ENCODE peak calls at places on chromosomes 1 and 21, in eight cellular contexts. One of them, this sample, is unnamed. For H3K27me3, the result is how much of the 10 kb centered on the place peaks cover.

GRCh38 chr1:175287377-175287776 is 94.8 kb upstream of the KIAA0040 start:
- DNase-seq in effector memory CD4-positive, alpha-beta T cell: no peak
- DNase-seq in HL-60: no peak
- DNase-seq in BE2C: no peak
- DNase-seq in left ventricle myocardium inferior: no peak
- DNase-seq in uterus: no peak
- DNase-seq in sigmoid colon: no peak
- DNase-seq in fibroblast of lung: no peak
- DNase-seq in this sample: no peak

GRCh38 chr1:57421366-57421765 is 2.5 kb downstream of the DAB1 start:
- DNase-seq in effector memory CD4-positive, alpha-beta T cell: no peak
- DNase-seq in HL-60: no peak
- DNase-seq in BE2C: no peak
- DNase-seq in left ventricle myocardium inferior: no peak
- DNase-seq in uterus: no peak
- DNase-seq in sigmoid colon: no peak
- DNase-seq in fibroblast of lung: peak
- DNase-seq in this sample: no peak

GRCh38 chr1:235327559-235328270 is at the start of gene ARID4B:
- DNase-seq in effector memory CD4-positive, alpha-beta T cell: no peak
- DNase-seq in HL-60: no peak
- DNase-seq in BE2C: no peak
- DNase-seq in left ventricle myocardium inferior: peak
- DNase-seq in uterus: peak
- DNase-seq in sigmoid colon: no peak
- DNase-seq in fibroblast of lung: no peak
- DNase-seq in this sample: no peak

GRCh38 chr1:33256335-33256700 is at the start of gene ZNF362:
- DNase-seq in effector memory CD4-positive, alpha-beta T cell: peak
- DNase-seq in HL-60: peak
- DNase-seq in BE2C: peak
- DNase-seq in left ventricle myocardium inferior: peak
- DNase-seq in uterus: peak
- DNase-seq in sigmoid colon: no peak
- DNase-seq in fibroblast of lung: peak
- DNase-seq in this sample: peak

GRCh38 chr1:63867429-63868176 is 93.8 kb downstream of the ROR1 start:
- DNase-seq in effector memory CD4-positive, alpha-beta T cell: no peak
- DNase-seq in HL-60: no peak
- DNase-seq in BE2C: no peak
- DNase-seq in left ventricle myocardium inferior: no peak
- DNase-seq in uterus: peak
- DNase-seq in sigmoid colon: peak
- DNase-seq in fibroblast of lung: no peak
- DNase-seq in this sample: no peak

GRCh38 chr1:42173155-42173933 is 8.8 kb upstream of the GUCA2A start:
- DNase-seq in effector memory CD4-positive, alpha-beta T cell: peak
- DNase-seq in HL-60: peak
- DNase-seq in BE2C: peak
- DNase-seq in left ventricle myocardium inferior: peak
- DNase-seq in uterus: peak
- DNase-seq in sigmoid colon: peak
- DNase-seq in fibroblast of lung: peak
- DNase-seq in this sample: peak

GRCh38 chr1:85849660-85850059 is 141.4 kb upstream of the ZNHIT6 start:
- DNase-seq in effector memory CD4-positive, alpha-beta T cell: no peak
- DNase-seq in HL-60: no peak
- DNase-seq in BE2C: no peak
- DNase-seq in left ventricle myocardium inferior: no peak
- DNase-seq in uterus: no peak
- DNase-seq in sigmoid colon: no peak
- DNase-seq in fibroblast of lung: no peak
- DNase-seq in this sample: no peak

GRCh38 chr1:91829293-91830153 is 56.4 kb downstream of the TGFBR3 start:
- DNase-seq in effector memory CD4-positive, alpha-beta T cell: no peak
- DNase-seq in HL-60: no peak
- DNase-seq in BE2C: no peak
- DNase-seq in left ventricle myocardium inferior: no peak
- DNase-seq in uterus: no peak
- DNase-seq in sigmoid colon: no peak
- DNase-seq in fibroblast of lung: no peak
- DNase-seq in this sample: no peak

GRCh38 chr1:15417365-15417934 is 7.8 kb downstream of the EFHD2 start:
- DNase-seq in effector memory CD4-positive, alpha-beta T cell: peak
- DNase-seq in HL-60: peak
- DNase-seq in BE2C: no peak
- DNase-seq in left ventricle myocardium inferior: no peak
- DNase-seq in uterus: no peak
- DNase-seq in sigmoid colon: no peak
- DNase-seq in fibroblast of lung: peak
- DNase-seq in this sample: peak

GRCh38 chr1:10788592-10789006 is 7.8 kb downstream of the CASZ1 start:
- DNase-seq in effector memory CD4-positive, alpha-beta T cell: no peak
- DNase-seq in HL-60: no peak
- DNase-seq in BE2C: peak
- DNase-seq in left ventricle myocardium inferior: peak
- DNase-seq in uterus: no peak
- DNase-seq in sigmoid colon: peak
- DNase-seq in fibroblast of lung: no peak
- DNase-seq in this sample: peak

GRCh38 chr1:97538113-97538512 is 382.7 kb downstream of the DPYD start:
- DNase-seq in effector memory CD4-positive, alpha-beta T cell: no peak
- DNase-seq in HL-60: no peak
- DNase-seq in BE2C: no peak
- DNase-seq in left ventricle myocardium inferior: no peak
- DNase-seq in uterus: no peak
- DNase-seq in sigmoid colon: no peak
- DNase-seq in fibroblast of lung: no peak
- DNase-seq in this sample: no peak

GRCh38 chr1:67970088-67970487 is 80.3 kb downstream of the DIRAS3 start:
- DNase-seq in effector memory CD4-positive, alpha-beta T cell: no peak
- DNase-seq in HL-60: no peak
- DNase-seq in BE2C: no peak
- DNase-seq in left ventricle myocardium inferior: no peak
- DNase-seq in uterus: no peak
- DNase-seq in sigmoid colon: no peak
- DNase-seq in fibroblast of lung: peak
- DNase-seq in this sample: no peak

GRCh38 chr1:36137776-36138175 is 11.5 kb downstream of the TRAPPC3 start:
- DNase-seq in effector memory CD4-positive, alpha-beta T cell: no peak
- DNase-seq in HL-60: no peak
- DNase-seq in BE2C: no peak
- DNase-seq in left ventricle myocardium inferior: no peak
- DNase-seq in uterus: no peak
- DNase-seq in sigmoid colon: no peak
- DNase-seq in fibroblast of lung: no peak
- DNase-seq in this sample: no peak

GRCh38 chr1:212077028-212077427 is 41.5 kb downstream of the DTL start:
- DNase-seq in effector memory CD4-positive, alpha-beta T cell: no peak
- DNase-seq in HL-60: no peak
- DNase-seq in BE2C: no peak
- DNase-seq in left ventricle myocardium inferior: no peak
- DNase-seq in uterus: no peak
- DNase-seq in sigmoid colon: no peak
- DNase-seq in fibroblast of lung: no peak
- DNase-seq in this sample: no peak

GRCh38 chr21:45004059-45004422 is 64.2 kb downstream of the SLX9 start:
- DNase-seq in effector memory CD4-positive, alpha-beta T cell: no peak
- DNase-seq in HL-60: no peak
- DNase-seq in BE2C: no peak
- DNase-seq in left ventricle myocardium inferior: no peak
- DNase-seq in uterus: peak
- DNase-seq in sigmoid colon: no peak
- DNase-seq in fibroblast of lung: no peak
- DNase-seq in this sample: no peak

DNA sequence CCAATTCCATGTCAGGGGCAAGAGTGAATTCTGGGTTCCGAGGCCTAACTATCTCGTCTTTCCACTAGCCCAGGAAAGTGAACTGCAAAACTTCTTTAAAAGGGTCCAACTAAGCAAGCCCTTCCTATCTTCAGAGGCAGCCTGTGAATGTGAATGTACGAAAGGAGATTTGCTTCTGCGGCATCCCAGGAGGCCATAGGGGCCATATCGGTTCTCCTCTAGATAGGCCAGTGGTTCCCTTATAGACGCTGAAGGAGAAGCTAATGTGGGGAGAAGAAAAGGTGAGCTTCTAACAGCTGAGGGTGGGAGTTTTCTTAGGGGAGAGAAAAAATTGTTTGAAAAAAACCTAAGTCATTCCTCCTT is 128.0 kb upstream of the C1orf174 start:
- DNase-seq in effector memory CD4-positive, alpha-beta T cell: no peak
- DNase-seq in HL-60: no peak
- DNase-seq in BE2C: no peak
- DNase-seq in left ventricle myocardium inferior: no peak
- DNase-seq in uterus: no peak
- DNase-seq in sigmoid colon: no peak
- DNase-seq in fibroblast of lung: no peak
- DNase-seq in this sample: no peak
- H3K27me3 ChIP-seq in effector memory CD4-positive, alpha-beta T cell: under half
- H3K27me3 ChIP-seq in HL-60: under half
- H3K27me3 ChIP-seq in BE2C: under half
- H3K27me3 ChIP-seq in left ventricle myocardium inferior: half or more
- H3K27me3 ChIP-seq in uterus: under half
- H3K27me3 ChIP-seq in sigmoid colon: under half
- H3K27me3 ChIP-seq in fibroblast of lung: under half
- H3K27me3 ChIP-seq in this sample: under half

GRCh38 chr1:209403921-209404320 is 179.6 kb upstream of the CAMK1G start:
- DNase-seq in effector memory CD4-positive, alpha-beta T cell: no peak
- DNase-seq in HL-60: no peak
- DNase-seq in BE2C: no peak
- DNase-seq in left ventricle myocardium inferior: no peak
- DNase-seq in uterus: no peak
- DNase-seq in sigmoid colon: no peak
- DNase-seq in fibroblast of lung: no peak
- DNase-seq in this sample: no peak
- H3K27me3 ChIP-seq in effector memory CD4-positive, alpha-beta T cell: under half
- H3K27me3 ChIP-seq in HL-60: under half
- H3K27me3 ChIP-seq in BE2C: under half
- H3K27me3 ChIP-seq in left ventricle myocardium inferior: half or more
- H3K27me3 ChIP-seq in uterus: under half
- H3K27me3 ChIP-seq in sigmoid colon: under half
- H3K27me3 ChIP-seq in fibroblast of lung: under half
- H3K27me3 ChIP-seq in this sample: under half

GRCh38 chr1:18644469-18645171 is 14.0 kb downstream of the PAX7 start:
- DNase-seq in effector memory CD4-positive, alpha-beta T cell: no peak
- DNase-seq in HL-60: no peak
- DNase-seq in BE2C: no peak
- DNase-seq in left ventricle myocardium inferior: no peak
- DNase-seq in uterus: no peak
- DNase-seq in sigmoid colon: no peak
- DNase-seq in fibroblast of lung: no peak
- DNase-seq in this sample: no peak

GRCh38 chr1:18645172-18646090 is 14.8 kb downstream of the PAX7 start:
- DNase-seq in effector memory CD4-positive, alpha-beta T cell: no peak
- DNase-seq in HL-60: no peak
- DNase-seq in BE2C: no peak
- DNase-seq in left ventricle myocardium inferior: no peak
- DNase-seq in uterus: no peak
- DNase-seq in sigmoid colon: no peak
- DNase-seq in fibroblast of lung: no peak
- DNase-seq in this sample: no peak

GRCh38 chr1:18643154-18644012 is 12.7 kb downstream of the PAX7 start:
- DNase-seq in effector memory CD4-positive, alpha-beta T cell: no peak
- DNase-seq in HL-60: no peak
- DNase-seq in BE2C: no peak
- DNase-seq in left ventricle myocardium inferior: no peak
- DNase-seq in uterus: no peak
- DNase-seq in sigmoid colon: no peak
- DNase-seq in fibroblast of lung: no peak
- DNase-seq in this sample: no peak

GRCh38 chr1:18642278-18643095 is 11.8 kb downstream of the PAX7 start:
- DNase-seq in effector memory CD4-positive, alpha-beta T cell: no peak
- DNase-seq in HL-60: no peak
- DNase-seq in BE2C: no peak
- DNase-seq in left ventricle myocardium inferior: no peak
- DNase-seq in uterus: no peak
- DNase-seq in sigmoid colon: no peak
- DNase-seq in fibroblast of lung: no peak
- DNase-seq in this sample: no peak

DNA sequence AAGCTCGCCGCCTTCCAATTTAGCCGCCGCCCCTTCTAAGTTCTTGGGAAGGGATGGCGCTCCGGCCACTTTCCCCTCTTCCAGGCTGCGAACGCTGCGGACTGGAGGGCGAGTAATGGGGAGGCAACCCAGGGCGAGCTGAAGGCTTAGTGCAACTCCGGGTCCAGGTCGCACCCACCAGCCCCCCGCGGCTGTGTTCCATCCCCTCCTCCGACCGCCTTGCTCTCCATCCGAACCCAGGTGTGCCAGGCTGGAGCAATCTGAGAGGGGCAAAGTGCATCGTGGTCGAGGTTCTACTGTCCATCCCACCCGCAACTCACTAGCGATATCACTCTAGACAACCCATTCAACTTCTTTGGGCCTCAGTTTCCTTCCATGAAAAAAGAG is 13.4 kb downstream of the PAX7 start:
- DNase-seq in effector memory CD4-positive, alpha-beta T cell: no peak
- DNase-seq in HL-60: no peak
- DNase-seq in BE2C: no peak
- DNase-seq in left ventricle myocardium inferior: no peak
- DNase-seq in uterus: no peak
- DNase-seq in sigmoid colon: no peak
- DNase-seq in fibroblast of lung: no peak
- DNase-seq in this sample: no peak
- H3K27me3 ChIP-seq in effector memory CD4-positive, alpha-beta T cell: half or more
- H3K27me3 ChIP-seq in HL-60: half or more
- H3K27me3 ChIP-seq in BE2C: half or more
- H3K27me3 ChIP-seq in left ventricle myocardium inferior: half or more
- H3K27me3 ChIP-seq in uterus: under half
- H3K27me3 ChIP-seq in sigmoid colon: half or more
- H3K27me3 ChIP-seq in fibroblast of lung: half or more
- H3K27me3 ChIP-seq in this sample: half or more

DNA sequence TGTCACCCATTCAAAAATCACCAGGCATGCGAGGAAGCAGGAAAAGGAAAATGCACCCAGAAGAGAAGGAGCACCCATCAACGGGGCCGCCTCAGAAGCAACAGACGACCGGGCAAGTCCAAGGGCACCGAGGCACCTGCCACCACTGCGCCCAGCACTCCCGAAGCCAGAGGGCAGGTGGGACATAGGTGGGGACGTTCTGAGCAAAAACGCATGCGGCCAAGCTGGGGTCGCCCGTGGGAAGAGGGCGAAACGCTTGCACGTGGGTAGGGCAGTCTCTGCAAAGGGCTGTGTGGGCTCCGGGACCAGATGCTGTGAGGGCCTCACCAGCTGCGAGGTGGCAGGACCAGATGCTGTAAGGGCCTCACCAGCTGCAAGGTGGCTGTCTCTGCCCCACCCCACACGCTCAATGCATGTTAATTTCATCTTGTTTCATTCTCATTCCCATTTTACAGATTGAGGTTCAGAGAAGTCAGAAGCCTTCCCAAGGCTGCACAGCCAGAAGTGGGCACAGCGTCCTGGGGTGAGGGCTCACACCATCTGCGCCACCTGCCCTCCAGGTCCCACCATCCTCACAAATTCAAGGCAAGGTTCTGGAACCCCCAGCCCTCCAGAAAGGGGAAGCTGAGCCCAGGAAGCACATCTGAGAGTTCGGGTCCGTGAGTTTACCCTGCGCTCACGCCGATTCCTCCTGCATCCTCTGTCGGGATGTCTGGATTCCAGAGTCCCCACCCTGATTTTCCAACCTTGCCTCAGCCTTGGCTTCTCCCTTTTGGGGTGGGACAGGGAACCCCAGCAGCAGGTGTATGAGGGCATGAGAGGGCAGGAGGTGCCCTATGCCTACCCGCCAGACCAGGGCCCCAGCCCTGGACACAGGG is 8.2 kb upstream of the SAMD11 start:
- DNase-seq in effector memory CD4-positive, alpha-beta T cell: no peak
- DNase-seq in HL-60: no peak
- DNase-seq in BE2C: no peak
- DNase-seq in left ventricle myocardium inferior: peak
- DNase-seq in uterus: peak
- DNase-seq in sigmoid colon: peak
- DNase-seq in fibroblast of lung: no peak
- DNase-seq in this sample: no peak
- H3K27me3 ChIP-seq in effector memory CD4-positive, alpha-beta T cell: under half
- H3K27me3 ChIP-seq in HL-60: under half
- H3K27me3 ChIP-seq in BE2C: under half
- H3K27me3 ChIP-seq in left ventricle myocardium inferior: half or more
- H3K27me3 ChIP-seq in uterus: under half
- H3K27me3 ChIP-seq in sigmoid colon: under half
- H3K27me3 ChIP-seq in fibroblast of lung: under half
- H3K27me3 ChIP-seq in this sample: under half